ENCODE peak calls at places on chromosomes 5 and 9, in seven cellular contexts. One of them, this sample, is unnamed.

GRCh38 chr9:91951944-91952520 is 2.0 kb upstream of the ROR2 start:
- DNase-seq in IMR-90: peak; percentile 41
- DNase-seq in A549: no peak
- DNase-seq in HepG2: no peak
- DNase-seq in H1: no peak
- DNase-seq in GM12878: no peak
- DNase-seq in K562: no peak
- DNase-seq in this sample: no peak

GRCh38 chr5:95723632-95724369 is 7.3 kb upstream of the RHOBTB3 start:
- DNase-seq in IMR-90: peak; percentile 58
- DNase-seq in A549: no peak
- DNase-seq in HepG2: no peak
- DNase-seq in H1: no peak
- DNase-seq in GM12878: no peak
- DNase-seq in K562: peak; percentile 81
- DNase-seq in this sample: no peak

GRCh38 chr5:83632874-83633273 is 87.8 kb downstream of the HAPLN1 start:
- DNase-seq in IMR-90: peak; percentile 84
- DNase-seq in A549: no peak
- DNase-seq in HepG2: no peak
- DNase-seq in H1: no peak
- DNase-seq in GM12878: no peak
- DNase-seq in K562: no peak
- DNase-seq in this sample: no peak

GRCh38 chr9:16612627-16613026 is 257.8 kb downstream of the BNC2 start:
- DNase-seq in IMR-90: peak; percentile 38
- DNase-seq in A549: no peak
- DNase-seq in HepG2: no peak
- DNase-seq in H1: no peak
- DNase-seq in GM12878: no peak
- DNase-seq in K562: no peak
- DNase-seq in this sample: no peak

GRCh38 chr5:122458278-122458872 is 146.3 kb downstream of the SNCAIP start:
- DNase-seq in IMR-90: peak; percentile 24
- DNase-seq in A549: peak; percentile 19
- DNase-seq in HepG2: peak; percentile 6
- DNase-seq in H1: no peak
- DNase-seq in GM12878: no peak
- DNase-seq in K562: peak; percentile 21
- DNase-seq in this sample: peak; percentile 24

GRCh38 chr5:126093718-126094117 is 329.5 kb upstream of the GRAMD2B start:
- DNase-seq in IMR-90: no peak
- DNase-seq in A549: no peak
- DNase-seq in HepG2: no peak
- DNase-seq in H1: no peak
- DNase-seq in GM12878: no peak
- DNase-seq in K562: no peak
- DNase-seq in this sample: no peak

GRCh38 chr9:137952976-137953666 is 75.5 kb downstream of the CACNA1B start:
- DNase-seq in IMR-90: no peak
- DNase-seq in A549: no peak
- DNase-seq in HepG2: no peak
- DNase-seq in H1: no peak
- DNase-seq in GM12878: no peak
- DNase-seq in K562: no peak
- DNase-seq in this sample: no peak

GRCh38 chr9:124258765-124259272 is 1.1 kb downstream of the NEK6 start:
- DNase-seq in IMR-90: no peak
- DNase-seq in A549: no peak
- DNase-seq in HepG2: peak; percentile 23
- DNase-seq in H1: no peak
- DNase-seq in GM12878: no peak
- DNase-seq in K562: peak; percentile 19
- DNase-seq in this sample: peak; percentile 38

GRCh38 chr5:134436523-134437339 is 25.1 kb upstream of the CDKN2AIPNL start:
- DNase-seq in IMR-90: peak; percentile 98
- DNase-seq in A549: peak; percentile 41
- DNase-seq in HepG2: peak; percentile 64
- DNase-seq in H1: no peak
- DNase-seq in GM12878: peak; percentile 46
- DNase-seq in K562: no peak
- DNase-seq in this sample: no peak

GRCh38 chr9:130233587-130233945 is 32.0 kb upstream of the HMCN2 start:
- DNase-seq in IMR-90: no peak
- DNase-seq in A549: no peak
- DNase-seq in HepG2: no peak
- DNase-seq in H1: no peak
- DNase-seq in GM12878: no peak
- DNase-seq in K562: no peak
- DNase-seq in this sample: no peak

GRCh38 chr5:78260771-78261170 is 33.7 kb downstream of the AP3B1 start:
- DNase-seq in IMR-90: peak; percentile 73
- DNase-seq in A549: no peak
- DNase-seq in HepG2: no peak
- DNase-seq in H1: no peak
- DNase-seq in GM12878: no peak
- DNase-seq in K562: no peak
- DNase-seq in this sample: no peak

GRCh38 chr5:318341-318897 is 3.1 kb upstream of the AHRR start:
- DNase-seq in IMR-90: peak; percentile 46
- DNase-seq in A549: no peak
- DNase-seq in HepG2: no peak
- DNase-seq in H1: no peak
- DNase-seq in GM12878: no peak
- DNase-seq in K562: no peak
- DNase-seq in this sample: no peak

GRCh38 chr5:157571357-157571827 is 4.2 kb downstream of the ADAM19 start:
- DNase-seq in IMR-90: peak; percentile 77
- DNase-seq in A549: no peak
- DNase-seq in HepG2: no peak
- DNase-seq in H1: peak; percentile 23
- DNase-seq in GM12878: peak; percentile 75
- DNase-seq in K562: no peak
- DNase-seq in this sample: no peak

GRCh38 chr5:155094455-155094854 is 80.9 kb downstream of the KIF4B start:
- DNase-seq in IMR-90: no peak
- DNase-seq in A549: no peak
- DNase-seq in HepG2: no peak
- DNase-seq in H1: no peak
- DNase-seq in GM12878: no peak
- DNase-seq in K562: no peak
- DNase-seq in this sample: no peak

GRCh38 chr5:36300927-36301540 is 668 bp downstream of the RANBP3L start:
- DNase-seq in IMR-90: peak; percentile 1
- DNase-seq in A549: no peak
- DNase-seq in HepG2: no peak
- DNase-seq in H1: no peak
- DNase-seq in GM12878: no peak
- DNase-seq in K562: no peak
- DNase-seq in this sample: no peak

GRCh38 chr5:36301858-36302603 is at the start of gene RANBP3L:
- DNase-seq in IMR-90: peak; percentile 56
- DNase-seq in A549: no peak
- DNase-seq in HepG2: no peak
- DNase-seq in H1: no peak
- DNase-seq in GM12878: no peak
- DNase-seq in K562: no peak
- DNase-seq in this sample: no peak

GRCh38 chr5:36297653-36298052 is 4.0 kb downstream of the RANBP3L start:
- DNase-seq in IMR-90: no peak
- DNase-seq in A549: no peak
- DNase-seq in HepG2: no peak
- DNase-seq in H1: no peak
- DNase-seq in GM12878: no peak
- DNase-seq in K562: no peak
- DNase-seq in this sample: no peak

GRCh38 chr5:36300181-36300926 is 1.3 kb downstream of the RANBP3L start:
- DNase-seq in IMR-90: peak; percentile 1
- DNase-seq in A549: no peak
- DNase-seq in HepG2: no peak
- DNase-seq in H1: no peak
- DNase-seq in GM12878: no peak
- DNase-seq in K562: no peak
- DNase-seq in this sample: no peak

DNA sequence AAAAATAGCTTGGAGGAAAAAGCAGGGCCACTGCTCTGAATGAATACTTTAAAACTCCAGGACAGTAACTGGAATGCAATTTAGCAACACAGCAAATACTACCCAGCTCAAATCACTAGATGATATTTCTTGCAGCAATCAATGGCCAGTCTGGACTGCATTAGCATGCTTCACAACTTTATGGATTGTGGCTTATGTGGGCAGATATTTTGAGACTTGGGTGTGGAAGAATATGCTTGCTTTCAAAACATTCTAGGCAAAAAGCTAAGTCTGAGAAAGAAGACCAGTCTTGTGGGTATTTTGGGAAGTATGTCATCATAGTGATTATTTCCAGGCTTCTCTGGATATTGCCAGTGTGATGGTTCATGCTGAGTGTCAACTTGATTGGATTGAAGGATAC is 3.2 kb downstream of the RANBP3L start:
- DNase-seq in IMR-90: no peak
- DNase-seq in A549: no peak
- DNase-seq in HepG2: no peak
- DNase-seq in H1: no peak
- DNase-seq in GM12878: no peak
- DNase-seq in K562: no peak
- DNase-seq in this sample: no peak
- TF ChIP-seq USF2 in IMR-90: no peak
- TF ChIP-seq USF2 in A549: no peak
- TF ChIP-seq USF2 in HepG2: no peak
- TF ChIP-seq USF2 in H1: no peak
- TF ChIP-seq USF2 in GM12878: no peak
- TF ChIP-seq USF2 in K562: no peak
- TF ChIP-seq USF2 in this sample: no peak

DNA sequence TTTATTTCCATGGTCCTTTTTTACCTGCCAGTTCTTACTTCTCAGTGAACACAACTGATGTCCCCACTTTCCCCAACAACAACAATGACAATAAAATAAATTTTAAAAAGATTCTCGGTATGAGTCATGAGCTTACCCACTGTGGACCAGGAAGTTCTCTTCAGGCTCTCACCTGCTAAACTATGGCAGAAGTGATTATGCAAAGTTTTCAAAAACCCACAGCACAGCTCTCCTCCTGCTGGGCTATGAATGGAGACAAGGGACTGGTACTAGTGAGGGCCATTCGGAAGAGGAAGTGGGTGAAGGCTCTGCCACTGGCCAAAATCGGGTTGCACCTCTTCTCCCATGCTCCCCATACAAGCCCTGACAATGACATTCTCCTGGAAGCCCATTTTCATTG is 429.4 kb downstream of the PIK3R1 start:
- DNase-seq in IMR-90: no peak
- DNase-seq in A549: no peak
- DNase-seq in HepG2: no peak
- DNase-seq in H1: no peak
- DNase-seq in GM12878: peak; percentile 83
- DNase-seq in K562: no peak
- DNase-seq in this sample: no peak
- TF ChIP-seq USF2 in IMR-90: no peak
- TF ChIP-seq USF2 in A549: no peak
- TF ChIP-seq USF2 in HepG2: no peak
- TF ChIP-seq USF2 in H1: no peak
- TF ChIP-seq USF2 in GM12878: no peak
- TF ChIP-seq USF2 in K562: no peak
- TF ChIP-seq USF2 in this sample: no peak

GRCh38 chr5:172166030-172166429 is 22.0 kb downstream of the STK10 start:
- DNase-seq in IMR-90: no peak
- DNase-seq in A549: no peak
- DNase-seq in HepG2: no peak
- DNase-seq in H1: no peak
- DNase-seq in GM12878: no peak
- DNase-seq in K562: no peak
- DNase-seq in this sample: no peak
- TF ChIP-seq USF2 in IMR-90: no peak
- TF ChIP-seq USF2 in A549: no peak
- TF ChIP-seq USF2 in HepG2: no peak
- TF ChIP-seq USF2 in H1: no peak
- TF ChIP-seq USF2 in GM12878: no peak
- TF ChIP-seq USF2 in K562: no peak
- TF ChIP-seq USF2 in this sample: no peak

GRCh38 chr5:58855851-58856739 is 273.2 kb downstream of the RAB3C start:
- DNase-seq in IMR-90: no peak
- DNase-seq in A549: no peak
- DNase-seq in HepG2: no peak
- DNase-seq in H1: no peak
- DNase-seq in GM12878: no peak
- DNase-seq in K562: no peak
- DNase-seq in this sample: no peak
- TF ChIP-seq USF2 in IMR-90: no peak
- TF ChIP-seq USF2 in A549: no peak
- TF ChIP-seq USF2 in HepG2: no peak
- TF ChIP-seq USF2 in H1: no peak
- TF ChIP-seq USF2 in GM12878: no peak
- TF ChIP-seq USF2 in K562: no peak
- TF ChIP-seq USF2 in this sample: no peak

DNA sequence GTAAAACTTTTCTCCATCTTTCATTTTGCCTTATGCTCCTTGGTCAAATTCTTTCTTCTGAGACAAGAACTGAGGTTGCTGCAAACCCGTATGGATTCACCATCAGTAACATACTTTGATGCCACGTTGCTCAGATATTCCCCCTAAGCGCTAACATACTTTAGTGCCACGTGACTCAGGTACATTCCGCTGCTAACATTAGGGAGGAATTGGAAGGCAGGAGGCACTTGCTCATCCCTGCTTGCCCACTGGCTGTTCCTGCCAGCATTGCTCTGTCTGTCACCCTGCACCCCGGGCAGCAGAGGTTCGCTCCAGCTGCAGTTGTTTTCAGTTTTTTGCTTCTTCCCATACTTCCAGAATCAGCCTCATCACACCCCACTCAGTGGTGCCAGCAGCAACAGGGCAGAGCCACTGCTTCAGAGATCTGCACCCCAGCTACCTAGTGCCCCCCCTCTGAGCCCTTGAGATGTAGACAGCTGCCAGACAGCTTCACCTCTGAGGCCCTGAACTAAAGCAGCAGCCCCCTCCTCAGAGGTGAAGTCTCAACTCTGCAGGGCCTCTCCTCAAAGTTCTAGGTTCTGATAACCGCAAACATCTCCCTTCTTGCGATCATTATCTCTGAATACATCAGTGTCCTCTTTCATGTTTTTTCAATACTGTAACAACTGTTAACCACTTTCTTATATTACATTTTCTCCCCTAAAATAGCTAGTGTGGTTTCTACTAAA is 228.0 kb upstream of the KIF2A start:
- DNase-seq in IMR-90: no peak
- DNase-seq in A549: no peak
- DNase-seq in HepG2: no peak
- DNase-seq in H1: no peak
- DNase-seq in GM12878: no peak
- DNase-seq in K562: no peak
- DNase-seq in this sample: no peak
- TF ChIP-seq USF2 in IMR-90: no peak
- TF ChIP-seq USF2 in A549: no peak
- TF ChIP-seq USF2 in HepG2: no peak
- TF ChIP-seq USF2 in H1: no peak
- TF ChIP-seq USF2 in GM12878: no peak
- TF ChIP-seq USF2 in K562: no peak
- TF ChIP-seq USF2 in this sample: no peak

This sample was measured in WTC11.